ENCODE peak calls at places on chromosomes 6 and 20, in five cellular contexts. P is HepG2, Y is left ventricle myocardium inferior, A is PC-9, G is mammary epithelial cell. K is an unnamed sample.

GRCh38 chr20:22499475-22500174 is 84.7 kb downstream of the FOXA2 start:
- DNase-seq in G (no peak), A (no peak), Y (no peak), P (no peak), K (no peak)

GRCh38 chr6:166866839-166867637 is 89.3 kb downstream of the RNASET2 start:
- DNase-seq in A (no peak), Y (no peak), G (no peak), P (no peak), K (no peak)

GRCh38 chr6:149763866-149764265 is 14.3 kb downstream of the PCMT1 start:
- DNase-seq in G (no peak), Y (no peak), A (no peak), P (no peak), K (no peak)

GRCh38 chr6:97068211-97068610 is 143.7 kb downstream of the KLHL32 start:
- DNase-seq in Y (no peak), A (no peak), P (peak; percentile 3), G (peak; percentile 3), K (no peak)

GRCh38 chr6:90065173-90065572 is 170.9 kb downstream of the GJA10 start:
- DNase-seq in P (no peak), Y (no peak), A (no peak), G (no peak), K (no peak)

GRCh38 chr6:53312355-53312754 is 36.4 kb downstream of the ELOVL5 start:
- DNase-seq in A (no peak), P (no peak), Y (no peak), G (no peak), K (no peak)

GRCh38 chr20:57593134-57593886 is 26.9 kb downstream of the ZBP1 start:
- DNase-seq in G (no peak), P (no peak), Y (no peak), A (no peak), K (no peak)

GRCh38 chr20:41183831-41184230 is 46.5 kb downstream of the PLCG1 start:
- DNase-seq in A (no peak), P (no peak), Y (no peak), G (no peak), K (no peak)

GRCh38 chr6:1519597-1519996 is 90.1 kb upstream of the FOXC1 start:
- DNase-seq in G (no peak), Y (no peak), A (no peak), P (no peak), K (no peak)

GRCh38 chr6:43221046-43221773 is 8.1 kb downstream of the DNPH1 start:
- DNase-seq in A (no peak), G (peak; percentile 29), Y (no peak), P (no peak), K (no peak)

GRCh38 chr6:47209632-47210031 is 100.1 kb downstream of the TNFRSF21 start:
- DNase-seq in A (no peak), P (no peak), G (peak; percentile 28), Y (no peak), K (no peak)

GRCh38 chr6:85684125-85684808 is 41.6 kb upstream of the SYNCRIP start:
- DNase-seq in Y (no peak), P (no peak), A (no peak), G (no peak), K (no peak)

GRCh38 chr6:111326563-111326962 is 156.5 kb downstream of the REV3L start:
- DNase-seq in A (no peak), G (no peak), P (no peak), Y (no peak), K (no peak)
- H3K4me1 ChIP-seq in A (no peaks in the 10 kb centered on the region), G (no peaks in the 10 kb centered on the region), P (no peaks in the 10 kb centered on the region), Y (no peaks in the 10 kb centered on the region), K (no peaks in the 10 kb centered on the region)

GRCh38 chr6:45445749-45446454 is 68.2 kb upstream of the SUPT3H start:
- DNase-seq in P (peak; percentile 98), G (peak; percentile 95), A (peak; percentile 94), Y (peak; percentile 59), K (peak; percentile 20)

GRCh38 chr6:45448417-45449389 is 71.0 kb upstream of the SUPT3H start:
- DNase-seq in Y (no peak), A (no peak), P (no peak), G (no peak), K (no peak)

GRCh38 chr6:45447005-45447404 is 69.3 kb upstream of the SUPT3H start:
- DNase-seq in G (no peak), A (no peak), Y (no peak), P (no peak), K (no peak)

GRCh38 chr6:45445364-45445748 is 67.6 kb upstream of the SUPT3H start:
- DNase-seq in G (no peak), A (no peak), Y (no peak), P (no peak), K (no peak)

GRCh38 chr6:45447721-45448120 is 70.0 kb upstream of the SUPT3H start:
- DNase-seq in G (no peak), Y (no peak), A (no peak), P (no peak), K (no peak)
- H3K4me1 ChIP-seq in G (peaks cover 20% of the 10 kb centered on the region), Y (peaks cover 30% of the 10 kb centered on the region), A (peaks cover 55% of the 10 kb centered on the region), P (peaks cover 17% of the 10 kb centered on the region), K (peaks cover 34% of the 10 kb centered on the region)

DNA sequence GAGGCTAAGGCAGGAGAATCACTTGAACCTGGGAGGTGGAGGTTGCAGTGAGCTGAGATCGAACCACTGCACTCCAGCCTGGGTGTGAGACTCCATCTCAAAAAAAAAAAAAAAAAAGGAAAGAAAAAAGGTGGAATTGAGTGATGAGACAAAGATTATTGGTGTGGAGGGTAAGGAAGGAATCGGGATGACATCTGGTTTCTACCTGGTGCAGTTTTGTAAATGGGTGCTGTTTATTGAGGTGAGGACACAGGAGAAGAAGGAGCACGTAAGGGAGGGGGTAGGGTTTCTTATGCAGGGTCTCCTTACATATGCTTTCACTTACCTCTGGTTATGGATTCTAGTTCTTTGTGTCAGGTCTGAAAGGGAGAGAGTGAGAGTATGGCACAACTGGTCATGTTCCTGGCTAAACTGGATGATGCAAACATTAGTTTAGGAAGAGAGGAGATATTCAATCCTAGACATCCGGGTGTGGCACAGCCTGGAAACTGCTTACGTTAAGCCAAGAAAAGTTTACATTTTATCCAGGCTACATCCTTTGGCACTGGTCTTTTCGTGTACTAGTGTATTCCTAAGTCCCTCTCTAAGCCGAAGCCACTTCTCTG is 5.4 kb downstream of the RALY start:
- DNase-seq in Y (no peak), A (no peak), G (no peak), P (no peak), K (no peak)
- H3K4me1 ChIP-seq in Y (peaks cover 86% of the 10 kb centered on the region), A (peaks cover 15% of the 10 kb centered on the region), G (peaks cover 14% of the 10 kb centered on the region), P (peaks cover 92% of the 10 kb centered on the region), K (peaks cover 55% of the 10 kb centered on the region)

GRCh38 chr20:34708621-34709043 is 4.5 kb downstream of the TP53INP2 start:
- DNase-seq in A (no peak), P (no peak), Y (peak; percentile 53), G (no peak), K (peak; percentile 15)
- H3K4me1 ChIP-seq in A (peaks cover 40% of the 10 kb centered on the region), P (peaks cover 72% of the 10 kb centered on the region), Y (peaks cover 92% of the 10 kb centered on the region), G (peaks cover 44% of the 10 kb centered on the region), K (peaks cover 22% of the 10 kb centered on the region)

GRCh38 chr6:32623693-32624092 is 13.5 kb upstream of the HLA-DQA1 start:
- DNase-seq in P (no peak), Y (no peak), A (no peak), G (no peak), K (no peak)

GRCh38 chr6:32625137-32625536 is 12.1 kb upstream of the HLA-DQA1 start:
- DNase-seq in P (no peak), G (no peak), Y (no peak), A (no peak), K (no peak)

GRCh38 chr6:32624565-32624964 is 12.6 kb upstream of the HLA-DQA1 start:
- DNase-seq in P (no peak), G (no peak), A (no peak), Y (no peak), K (no peak)

GRCh38 chr6:32627249-32627648 is 10.0 kb upstream of the HLA-DQA1 start:
- DNase-seq in G (peak; percentile 27), Y (no peak), A (no peak), P (no peak), K (no peak)

GRCh38 chr6:32627831-32628230 is 9.4 kb upstream of the HLA-DQA1 start:
- DNase-seq in P (no peak), Y (peak; percentile 19), A (no peak), G (peak; percentile 6), K (peak; percentile 15)
- H3K4me1 ChIP-seq in P (no peaks in the 10 kb centered on the region), Y (no peaks in the 10 kb centered on the region), A (no peaks in the 10 kb centered on the region), G (peaks cover 5% of the 10 kb centered on the region), K (no peaks in the 10 kb centered on the region)